ENCODE peak calls at places on chromosomes 13 and 19, in eight cellular contexts. U, M, N, H, J, R, Z and Q are unnamed samples.

GRCh38 chr13:29884671-29885424 is 34.4 kb upstream of the UBL3 start:
- DNase-seq in U (no peak), R (peak; percentile 11), Z (no peak), J (no peak), N (no peak), M (peak; percentile 15), H (no peak), Q (no peak)

GRCh38 chr19:53057904-53058579 is 13.5 kb downstream of the ERVV-2 start:
- DNase-seq in R (no peak), Z (no peak), N (no peak), H (no peak), U (no peak), J (no peak), M (no peak), Q (no peak)

GRCh38 chr19:38952395-38953165 is 21.8 kb downstream of the MRPS12 start:
- DNase-seq in U (no peak), M (peak; percentile 16), H (no peak), Z (no peak), N (no peak), R (peak; percentile 77), J (no peak), Q (no peak)

GRCh38 chr19:55451522-55452380 is 8.7 kb upstream of the SHISA7 start:
- DNase-seq in J (no peak), N (no peak), H (no peak), U (no peak), R (no peak), Z (no peak), M (no peak), Q (no peak)

GRCh38 chr13:113907637-113908617 is 44.1 kb upstream of the GAS6 start:
- DNase-seq in H (no peak), U (peak; percentile 45), R (no peak), J (peak; percentile 50), Z (no peak), M (peak; percentile 66), N (no peak), Q (no peak)

GRCh38 chr13:79803939-79804487 is 323.1 kb downstream of the NDFIP2 start:
- DNase-seq in N (no peak), H (no peak), U (no peak), R (no peak), M (no peak), Z (no peak), J (no peak), Q (no peak)

GRCh38 chr13:65936249-65936648 is 1293.9 kb downstream of the PCDH9 start:
- DNase-seq in M (no peak), N (no peak), H (no peak), J (no peak), U (no peak), R (no peak), Z (no peak), Q (no peak)

GRCh38 chr13:80276371-80277289 is 64.3 kb downstream of the SPRY2 start:
- DNase-seq in Z (no peak), J (no peak), H (no peak), M (peak; percentile 34), N (no peak), U (no peak), R (peak; percentile 32), Q (no peak)

GRCh38 chr19:51317381-51317780 is 5.9 kb downstream of the IGLON5 start:
- DNase-seq in U (no peak), Z (no peak), M (no peak), H (no peak), R (no peak), J (no peak), N (no peak), Q (no peak)

GRCh38 chr19:47609885-47610545 is 1.1 kb downstream of the BICRA start:
- DNase-seq in M (peak; percentile 57), J (peak; percentile 40), Z (no peak), U (peak; percentile 74), R (peak; percentile 53), N (no peak), H (no peak), Q (no peak)

GRCh38 chr19:1736916-1737315 is 16.4 kb upstream of the ONECUT3 start:
- DNase-seq in J (no peak), M (no peak), H (no peak), U (no peak), Z (no peak), N (no peak), R (no peak), Q (no peak)

GRCh38 chr13:28336193-28336657 is 158.7 kb downstream of the FLT1 start:
- DNase-seq in R (no peak), H (no peak), N (no peak), Z (no peak), J (peak; percentile 21), M (no peak), U (no peak), Q (no peak)

GRCh38 chr19:18274776-18275356 is 614 bp upstream of the IQCN start:
- DNase-seq in H (peak; percentile 66), R (no peak), Z (no peak), N (peak; percentile 76), J (peak; percentile 95), M (peak; percentile 92), U (peak; percentile 89), Q (peak; percentile 76)

DNA sequence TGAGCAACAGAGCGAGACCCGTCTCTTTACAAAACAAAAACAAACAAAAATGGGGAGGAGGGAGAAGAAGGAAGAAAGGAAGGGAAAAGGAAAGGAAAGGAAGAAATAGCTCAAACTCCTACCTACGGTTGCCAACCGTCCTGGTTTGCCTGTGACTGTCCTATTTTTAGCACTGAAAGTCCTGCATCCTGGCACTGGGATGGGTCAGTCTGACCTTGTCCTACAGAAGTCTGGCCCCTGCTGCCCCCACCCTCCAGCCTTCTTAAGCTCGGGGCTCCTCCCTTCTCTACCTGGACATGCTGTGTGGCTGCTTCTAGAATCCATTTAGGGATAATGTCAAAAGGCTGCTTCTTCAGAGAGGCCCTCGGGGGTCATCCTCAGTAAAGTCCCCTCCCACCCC is 1.2 kb upstream of the STXBP2 start:
- DNase-seq in N (no peak), Z (no peak), J (no peak), H (no peak), R (no peak), M (no peak), U (no peak), Q (no peak)
- H3K4me3 ChIP-seq in N (no peak overlapping the region), Z (no peak overlapping the region), J (no peak overlapping the region), H (no peak overlapping the region), R (no peak overlapping the region), M (no peak overlapping the region), U (no peak overlapping the region), Q (no peak overlapping the region)

GRCh38 chr19:11674067-11674492 is 64.7 kb downstream of the ZNF823 start:
- DNase-seq in H (no peak), N (no peak), R (no peak), J (no peak), Z (no peak), M (no peak), U (peak; percentile 56), Q (no peak)
- H3K4me3 ChIP-seq in H (peak overlapping the region; percentile 37), N (peak overlapping the region; percentile 47), R (no peak overlapping the region), J (peak overlapping the region; percentile 32), Z (no peak overlapping the region), M (peak overlapping the region; percentile 51), U (peak overlapping the region; percentile 55), Q (peak overlapping the region; percentile 53)

GRCh38 chr13:77740931-77741586 is 43.6 kb downstream of the SLAIN1 start:
- DNase-seq in Z (no peak), R (no peak), J (no peak), N (no peak), H (no peak), U (no peak), M (no peak), Q (no peak)
- H3K4me3 ChIP-seq in Z (no peak overlapping the region), R (no peak overlapping the region), J (no peak overlapping the region), N (no peak overlapping the region), H (no peak overlapping the region), U (no peak overlapping the region), M (no peak overlapping the region), Q (no peak overlapping the region)

GRCh38 chr19:58434217-58434616 is 5.7 kb downstream of the ZNF132 start:
- DNase-seq in M (peak; percentile 26), N (no peak), H (no peak), U (no peak), Z (no peak), J (no peak), R (no peak), Q (no peak)
- H3K4me3 ChIP-seq in M (no peak overlapping the region), N (no peak overlapping the region), H (no peak overlapping the region), U (no peak overlapping the region), Z (no peak overlapping the region), J (no peak overlapping the region), R (no peak overlapping the region), Q (no peak overlapping the region)

GRCh38 chr19:15196683-15197005 is 4.2 kb downstream of the NOTCH3 start:
- DNase-seq in R (no peak), N (no peak), Z (no peak), J (no peak), U (no peak), H (no peak), M (no peak), Q (no peak)
- H3K4me3 ChIP-seq in R (no peak overlapping the region), N (peak overlapping the region; percentile 51), Z (no peak overlapping the region), J (no peak overlapping the region), U (no peak overlapping the region), H (peak overlapping the region; percentile 58), M (no peak overlapping the region), Q (no peak overlapping the region)

GRCh38 chr19:43581467-43581866 is 5.9 kb downstream of the PINLYP start:
- DNase-seq in H (no peak), N (no peak), R (no peak), M (no peak), J (no peak), U (no peak), Z (no peak), Q (no peak)
- H3K4me3 ChIP-seq in H (no peak overlapping the region), N (peak overlapping the region; percentile 60), R (peak overlapping the region; percentile 65), M (no peak overlapping the region), J (no peak overlapping the region), U (no peak overlapping the region), Z (no peak overlapping the region), Q (no peak overlapping the region)